ENCODE peak calls at places on chromosomes 3 and 15, in five cellular contexts. J is NB4, X is A549, P is GM12878, U is HepG2. I is an unnamed sample.

GRCh38 chr15:38528279-38528678 is 36.3 kb downstream of the RASGRP1 start:
- DNase-seq in P (no peak), X (no peak), U (no peak), J (no peak), I (peak; percentile 13)

GRCh38 chr3:159923961-159924360 is 64.7 kb upstream of the IL12A start:
- DNase-seq in J (no peak), P (no peak), X (no peak), U (no peak), I (no peak)

GRCh38 chr15:85704021-85704420 is 90.7 kb downstream of the KLHL25 start:
- DNase-seq in U (no peak), X (no peak), J (no peak), P (no peak), I (no peak)

GRCh38 chr3:27293954-27294353 is 75.2 kb downstream of the NEK10 start:
- DNase-seq in X (no peak), P (no peak), U (no peak), J (no peak), I (no peak)

GRCh38 chr15:31081568-31082250 is 19.8 kb downstream of the TRPM1 start:
- DNase-seq in P (no peak), U (no peak), J (no peak), X (no peak), I (no peak)

GRCh38 chr15:48766196-48766595 is 44.7 kb downstream of the CEP152 start:
- DNase-seq in X (peak; percentile 2), J (no peak), P (no peak), U (no peak), I (no peak)

GRCh38 chr3:113663324-113663750 is 33.1 kb downstream of the USF3 start:
- DNase-seq in X (peak; percentile 10), J (no peak), U (peak; percentile 94), P (no peak), I (no peak)

GRCh38 chr3:54706783-54707182 is 221.1 kb downstream of the LRTM1 start:
- DNase-seq in U (no peak), P (no peak), X (no peak), J (no peak), I (no peak)

GRCh38 chr15:92328207-92328606 is 65.5 kb upstream of the ST8SIA2 start:
- DNase-seq in X (no peak), P (no peak), J (no peak), U (no peak), I (no peak)

GRCh38 chr3:137764001-137764433 is at the start of gene SOX14:
- DNase-seq in P (no peak), U (peak; percentile 10), J (no peak), X (no peak), I (no peak)

GRCh38 chr3:21158801-21159564 is 592.0 kb downstream of the ZNF385D start:
- DNase-seq in X (no peak), J (no peak), U (no peak), P (no peak), I (no peak)

DNA sequence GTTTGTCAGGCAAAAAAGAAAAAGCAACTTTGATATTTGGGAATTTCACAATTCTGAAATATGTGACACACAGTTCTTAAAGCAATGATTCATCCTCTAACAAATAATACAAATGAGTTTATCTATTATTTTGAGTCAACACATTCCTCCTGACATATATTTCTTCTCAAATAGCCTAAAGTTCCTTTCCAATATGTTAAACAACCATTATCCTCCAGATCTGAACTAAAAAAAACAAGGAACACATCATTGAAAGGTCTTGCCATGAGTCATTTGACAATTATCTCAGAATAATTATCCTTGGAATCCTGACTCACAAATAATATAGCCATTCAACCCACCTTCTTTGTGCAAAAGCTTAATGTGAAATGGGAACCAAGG is 208.7 kb upstream of the CDIN1 start:
- DNase-seq in P (no peak), U (peak; percentile 1), X (peak; percentile 70), J (no peak), I (peak; percentile 57)
- TF ChIP-seq MYC in P (no peak), U (no peak), X (no peak), J (no peak), I (no peak)

GRCh38 chr15:33296856-33297255 is 13.9 kb upstream of the RYR3 start:
- DNase-seq in X (no peak), U (no peak), P (no peak), J (no peak), I (no peak)
- TF ChIP-seq MYC in X (no peak), U (no peak), P (no peak), J (no peak), I (no peak)

GRCh38 chr3:9395570-9396300 is 1.7 kb upstream of the SETD5 start:
- DNase-seq in P (no peak), U (no peak), J (no peak), X (no peak), I (no peak)
- TF ChIP-seq MYC in P (no peak), U (no peak), J (no peak), X (no peak), I (no peak)

DNA sequence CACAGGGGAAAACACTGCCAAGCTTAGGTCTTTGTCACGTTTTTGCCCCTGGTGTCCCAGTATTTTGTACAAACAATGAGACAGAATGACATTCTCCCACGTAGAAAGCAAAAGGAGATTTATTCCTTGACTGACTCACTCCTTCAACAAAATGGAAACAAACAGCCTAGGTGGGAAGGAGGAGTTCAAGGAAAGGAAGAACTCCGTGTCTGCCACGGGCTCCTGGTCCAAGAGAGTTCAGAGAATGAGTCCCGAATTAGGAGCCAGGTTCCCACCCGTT is 8.1 kb downstream of the TLE3 start:
- DNase-seq in X (no peak), J (no peak), P (no peak), U (no peak), I (no peak)
- TF ChIP-seq MYC in X (no peak), J (no peak), P (no peak), U (no peak), I (no peak)

GRCh38 chr3:195042741-195043611 is 228.0 kb downstream of the XXYLT1 start:
- DNase-seq in J (no peak), P (no peak), U (no peak), X (no peak), I (no peak)

GRCh38 chr3:195040094-195040493 is 230.9 kb downstream of the XXYLT1 start:
- DNase-seq in X (no peak), J (peak; percentile 74), P (no peak), U (no peak), I (no peak)

GRCh38 chr3:195041871-195042740 is 228.9 kb downstream of the XXYLT1 start:
- DNase-seq in P (no peak), X (no peak), U (no peak), J (peak; percentile 36), I (no peak)

GRCh38 chr3:195039180-195039843 is 231.6 kb downstream of the XXYLT1 start:
- DNase-seq in X (no peak), J (peak; percentile 52), U (no peak), P (no peak), I (no peak)

DNA sequence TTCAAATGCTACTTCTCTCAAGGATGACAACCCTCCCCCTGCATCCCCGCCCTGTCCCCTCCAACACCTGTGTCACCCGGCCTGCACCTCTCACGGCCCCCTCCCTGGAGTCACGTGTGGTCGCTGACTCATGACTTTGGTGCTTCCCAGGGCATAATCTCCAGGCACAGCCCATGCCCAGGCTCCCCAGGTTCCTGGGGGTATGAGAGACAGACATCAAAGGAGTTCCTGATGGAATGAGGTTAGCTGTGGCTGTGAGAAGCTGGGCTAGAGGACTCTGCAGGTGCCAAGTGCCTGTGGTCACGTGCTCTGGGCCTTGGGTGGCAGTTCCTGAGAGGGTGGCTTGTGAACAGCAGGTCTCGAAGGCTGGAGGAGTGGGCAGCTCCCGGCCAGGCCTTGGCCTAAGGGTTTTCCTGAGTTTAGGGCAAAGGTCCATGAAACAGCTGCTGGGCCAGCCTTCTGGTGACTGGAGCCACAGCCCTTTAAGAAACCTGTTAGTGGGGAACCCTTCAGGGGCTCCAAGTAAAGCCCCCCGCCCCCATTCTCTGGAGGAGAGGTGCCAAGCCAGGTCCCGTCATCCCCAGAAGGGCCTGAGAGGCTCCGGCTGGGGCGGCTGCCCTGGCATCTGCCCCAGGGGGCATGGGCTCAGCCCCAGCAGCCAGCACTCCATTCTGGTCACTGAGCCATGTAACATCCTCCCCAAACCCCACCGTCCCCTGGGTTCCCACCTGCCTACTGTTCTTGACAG is 230.0 kb downstream of the XXYLT1 start:
- DNase-seq in J (no peak), P (no peak), X (no peak), U (peak; percentile 55), I (no peak)
- TF ChIP-seq MYC in J (no peak), P (no peak), X (no peak), U (no peak), I (no peak)

GRCh38 chr15:25408929-25409328 is 29.9 kb downstream of the UBE3A start:
- DNase-seq in P (no peak), U (no peak), X (no peak), J (no peak), I (no peak)
- TF ChIP-seq MYC in P (no peak), U (no peak), X (no peak), J (no peak), I (no peak)

GRCh38 chr3:119829431-119829830 is 47.5 kb downstream of the NR1I2 start:
- DNase-seq in U (no peak), J (no peak), P (no peak), X (no peak), I (no peak)

GRCh38 chr3:119827209-119827608 is 45.3 kb downstream of the NR1I2 start:
- DNase-seq in U (no peak), J (no peak), P (no peak), X (no peak), I (no peak)

GRCh38 chr3:119834754-119835365 is 53.0 kb downstream of the NR1I2 start:
- DNase-seq in X (no peak), U (no peak), J (peak; percentile 19), P (no peak), I (no peak)

GRCh38 chr3:119831941-119832371 is 50.1 kb downstream of the NR1I2 start:
- DNase-seq in U (no peak), P (no peak), J (no peak), X (no peak), I (no peak)

DNA sequence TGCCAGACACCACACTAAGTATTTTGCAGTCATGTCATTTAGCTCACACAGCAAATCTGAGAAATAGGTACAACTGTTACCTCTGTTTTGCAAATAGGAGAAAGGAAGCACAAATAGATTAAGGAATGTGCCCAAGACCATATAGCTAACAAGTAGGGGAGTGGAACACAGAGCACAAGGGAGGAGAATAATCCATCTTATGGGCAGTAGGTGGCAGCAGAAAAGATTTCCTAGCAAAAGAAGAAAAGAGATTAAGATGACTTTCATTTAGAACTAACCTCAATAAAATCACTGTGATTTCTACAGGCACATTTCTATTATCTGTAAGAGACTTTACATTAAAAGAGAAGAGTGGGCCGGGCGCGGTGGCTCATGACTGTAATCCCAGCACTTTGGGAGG is 49.1 kb downstream of the NR1I2 start:
- DNase-seq in P (no peak), U (no peak), X (peak; percentile 15), J (no peak), I (no peak)
- TF ChIP-seq MYC in P (no peak), U (no peak), X (no peak), J (no peak), I (no peak)